ENCODE peak calls at places on chromosomes 4 and X, in four cellular contexts. Z is HCT116, P is SK-N-SH, U is HepG2. I is an unnamed sample.

GRCh38 chr4:148315049-148315448 is 127.2 kb downstream of the NR3C2 start:
- DNase-seq in P (no peak), U (no peak), Z (no peak), I (no peak)

GRCh38 chrX:129931411-129932136 is 25.6 kb downstream of the UTP14A start:
- DNase-seq in U (peak; percentile 62), P (peak; percentile 86), Z (peak; percentile 79), I (peak; percentile 89)

GRCh38 chr4:87219648-87220093 is 747 bp downstream of the KLHL8 start:
- DNase-seq in P (no peak), Z (no peak), U (peak; percentile 11), I (peak; percentile 22)

GRCh38 chr4:76726631-76727030 is 171.3 kb downstream of the SOWAHB start:
- DNase-seq in U (no peak), Z (no peak), P (no peak), I (no peak)

GRCh38 chrX:55039471-55039870 is 8.7 kb upstream of the ALAS2 start:
- DNase-seq in P (no peak), Z (no peak), U (no peak), I (no peak)

GRCh38 chrX:155313766-155314165 is 20.6 kb downstream of the CLIC2 start:
- DNase-seq in U (no peak), Z (peak; percentile 2), P (no peak), I (no peak)

GRCh38 chr4:53055274-53055673 is 193.2 kb downstream of the RASL11B start:
- DNase-seq in P (peak; percentile 14), Z (no peak), U (no peak), I (no peak)

GRCh38 chrX:53412441-53412840 is 10.0 kb downstream of the SMC1A start:
- DNase-seq in Z (no peak), P (no peak), U (no peak), I (no peak)

DNA sequence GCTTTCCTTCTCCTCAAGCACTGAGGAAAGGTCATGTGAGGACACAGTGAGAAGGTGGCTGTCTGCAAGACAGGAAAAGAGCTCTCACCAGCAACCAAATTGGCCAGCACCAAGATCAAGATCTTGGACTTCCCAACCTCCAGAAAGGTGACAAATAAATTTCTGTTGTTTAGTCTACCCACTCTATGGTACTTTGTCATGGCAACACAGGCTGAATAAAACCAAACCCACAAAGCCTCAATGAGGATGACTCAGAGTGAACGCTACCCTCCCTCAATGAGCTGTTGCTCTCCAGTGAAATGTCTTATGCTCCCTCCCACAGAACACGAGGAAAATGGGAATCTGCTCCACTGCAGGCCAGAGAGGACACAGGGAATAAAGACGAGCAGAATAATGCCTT is 244.1 kb downstream of the RAB28 start:
- DNase-seq in Z (no peak), U (no peak), P (no peak), I (no peak)
- TF ChIP-seq JUND in Z (no peak), U (no peak), P (no peak), I (no peak)

DNA sequence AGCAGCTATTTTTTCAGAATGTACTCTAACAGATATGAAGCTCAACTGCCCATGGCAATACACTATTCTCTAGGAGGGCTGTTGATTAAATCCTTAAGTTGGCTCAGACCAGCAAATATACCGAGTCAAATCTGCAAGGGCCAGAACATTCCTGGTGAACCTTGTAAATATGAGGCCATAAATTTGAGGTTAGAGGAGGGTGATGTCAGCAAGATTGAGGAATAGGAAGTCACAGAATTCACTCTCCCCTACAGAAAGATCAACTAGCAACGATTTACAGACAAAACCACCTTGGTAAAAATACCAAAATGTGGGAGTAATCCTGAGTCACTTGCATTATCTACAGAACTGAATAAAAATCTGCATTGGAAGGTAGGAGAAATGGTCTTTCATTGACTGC is 399.3 kb downstream of the GPM6A start:
- DNase-seq in P (no peak), U (no peak), Z (no peak), I (no peak)
- TF ChIP-seq JUND in P (no peak), U (no peak), Z (no peak), I (no peak)

DNA sequence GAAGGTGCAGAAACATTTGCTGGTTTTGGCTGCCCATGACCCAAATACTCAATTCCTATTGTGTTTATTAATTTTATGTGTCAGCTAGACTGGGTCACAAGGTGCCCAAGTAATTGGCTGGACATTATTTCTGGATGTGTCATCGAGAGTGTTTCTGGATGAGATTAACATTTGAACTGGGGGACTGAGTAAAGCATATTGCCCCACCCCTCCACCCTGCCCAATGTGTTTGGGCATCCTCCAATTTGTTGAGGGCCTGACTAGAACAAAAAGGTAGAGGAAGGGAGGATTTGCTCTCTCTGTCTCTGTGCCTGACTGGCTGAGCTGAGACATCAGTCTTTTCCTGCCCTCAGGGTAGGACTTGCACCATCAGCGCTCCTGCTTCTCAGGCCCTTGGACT is 29.7 kb upstream of the LCORL start:
- DNase-seq in Z (no peak), P (no peak), U (no peak), I (no peak)
- TF ChIP-seq JUND in Z (no peak), P (no peak), U (no peak), I (no peak)

GRCh38 chrX:39614680-39614998 is 483.1 kb downstream of the BCOR start:
- DNase-seq in U (no peak), P (no peak), Z (no peak), I (no peak)

GRCh38 chrX:39613508-39613921 is 484.2 kb downstream of the BCOR start:
- DNase-seq in U (no peak), Z (no peak), P (peak; percentile 67), I (peak; percentile 80)

GRCh38 chrX:39616098-39616729 is 481.5 kb downstream of the BCOR start:
- DNase-seq in Z (no peak), U (no peak), P (no peak), I (no peak)

GRCh38 chrX:39611468-39611867 is 486.3 kb downstream of the BCOR start:
- DNase-seq in Z (no peak), U (no peak), P (no peak), I (no peak)

GRCh38 chrX:39613997-39614679 is 483.6 kb downstream of the BCOR start:
- DNase-seq in U (no peak), Z (no peak), P (peak; percentile 59), I (peak; percentile 6)
- TF ChIP-seq JUND in U (no peak), Z (no peak), P (no peak), I (no peak)

DNA sequence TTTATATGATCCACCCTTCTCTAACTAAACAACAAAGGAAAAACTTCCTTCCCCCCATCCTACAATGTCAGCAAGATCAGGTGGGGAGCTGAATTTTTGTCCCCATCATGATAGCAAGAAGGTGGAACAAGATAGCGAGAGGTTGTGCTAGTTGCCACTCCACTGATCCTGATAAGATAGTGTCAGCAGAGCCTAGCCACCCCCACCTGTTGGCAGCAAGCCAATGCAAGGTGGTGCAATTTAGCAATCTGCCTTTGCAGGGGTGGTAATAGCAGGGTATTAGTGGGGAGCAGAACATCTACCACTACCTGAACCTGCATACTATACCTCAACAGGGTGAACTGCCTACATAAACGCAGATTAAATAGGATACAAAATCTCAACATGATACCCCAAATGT is 80.2 kb upstream of the MAMLD1 start:
- DNase-seq in P (no peak), Z (no peak), U (no peak), I (no peak)
- TF ChIP-seq JUND in P (no peak), Z (no peak), U (no peak), I (no peak)

GRCh38 chr4:105785792-105786191 is 77.2 kb downstream of the GSTCD start:
- DNase-seq in Z (no peak), P (no peak), U (no peak), I (no peak)

GRCh38 chr4:105784761-105785160 is 76.2 kb downstream of the GSTCD start:
- DNase-seq in U (no peak), Z (no peak), P (no peak), I (no peak)

GRCh38 chr4:105780176-105780575 is 71.6 kb downstream of the GSTCD start:
- DNase-seq in P (peak; percentile 19), U (no peak), Z (no peak), I (no peak)
- TF ChIP-seq JUND in P (no peak), U (no peak), Z (no peak), I (no peak)

GRCh38 chr4:126306152-126306869 is 991.6 kb downstream of the FAT4 start:
- DNase-seq in P (no peak), U (no peak), Z (no peak), I (no peak)
- TF ChIP-seq JUND in P (no peak), U (no peak), Z (no peak), I (no peak)

DNA sequence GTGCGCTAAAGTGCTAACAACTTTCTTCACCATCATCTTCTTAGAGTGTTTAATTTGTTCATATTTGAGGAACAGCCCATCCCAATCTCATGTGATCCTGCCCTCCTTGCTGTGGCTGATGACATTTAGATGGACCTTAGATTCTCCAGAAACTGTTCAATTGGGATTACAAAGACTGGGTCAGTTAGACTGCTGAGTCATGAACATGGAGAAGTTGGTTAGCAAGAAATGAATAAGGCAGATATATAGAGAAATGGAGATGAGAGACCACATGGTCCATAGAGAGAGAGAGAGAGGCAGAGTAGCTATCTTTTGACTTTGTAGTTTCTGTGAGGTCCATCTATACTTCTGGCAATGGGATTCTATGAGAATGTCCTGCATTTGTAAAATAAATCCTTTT is 275.9 kb downstream of the GLUD2 start:
- DNase-seq in P (no peak), U (no peak), Z (no peak), I (no peak)
- TF ChIP-seq JUND in P (no peak), U (no peak), Z (no peak), I (no peak)

GRCh38 chr4:151316645-151317044 is 8.8 kb downstream of the SH3D19 start:
- DNase-seq in Z (no peak), P (no peak), U (no peak), I (no peak)

GRCh38 chr4:151314509-151314908 is 10.9 kb downstream of the SH3D19 start:
- DNase-seq in Z (no peak), U (no peak), P (no peak), I (no peak)

GRCh38 chr4:151318310-151319006 is 6.9 kb downstream of the SH3D19 start:
- DNase-seq in U (no peak), Z (no peak), P (no peak), I (no peak)

GRCh38 chr4:151313306-151314028 is 11.9 kb downstream of the SH3D19 start:
- DNase-seq in Z (no peak), U (peak; percentile 18), P (no peak), I (no peak)

GRCh38 chr4:151315212-151315886 is 10.1 kb downstream of the SH3D19 start:
- DNase-seq in Z (peak; percentile 54), U (peak; percentile 18), P (no peak), I (no peak)
- TF ChIP-seq JUND in Z (peak; percentile 96), U (no peak), P (peak; percentile 39), I (no peak)